ENCODE peak calls at places on chromosomes 16 and 17, in ten cellular contexts. J is left lung, C is HL-60, I is mesenchymal stem cell, N is dorsolateral prefrontal cortex, M is gastrocnemius medialis, A is body of pancreas, E is right cardiac atrium, X is astrocyte, K is GM23338. Z is an unnamed sample.

GRCh38 chr17:67492251-67492740 is 115.2 kb downstream of the PITPNC1 start:
- DNase-seq in J (no peak), C (no peak), I (peak; percentile 61), N (no peak), M (no peak), A (no peak), E (no peak), X (no peak), K (no peak), Z (no peak)

GRCh38 chr16:86241681-86242080 is 268.6 kb upstream of the FOXF1 start:
- DNase-seq in J (no peak), C (no peak), I (no peak), N (no peak), M (no peak), A (no peak), E (no peak), X (no peak), K (peak; percentile 17), Z (no peak)

GRCh38 chr16:78768723-78769122 is 669.3 kb downstream of the WWOX start:
- DNase-seq in J (no peak), C (no peak), I (no peak), N (no peak), M (no peak), A (no peak), E (no peak), X (no peak), K (no peak), Z (no peak)

GRCh38 chr17:64178011-64178825 is 48.3 kb upstream of the ERN1 start:
- DNase-seq in J (no peak), C (no peak), I (no peak), N (no peak), M (no peak), A (peak; percentile 49), E (no peak), X (no peak), K (no peak), Z (no peak)

GRCh38 chr17:45108595-45109521 is 23.5 kb downstream of the PLCD3 start:
- DNase-seq in J (no peak), C (no peak), I (no peak), N (no peak), M (no peak), A (peak; percentile 28), E (no peak), X (no peak), K (no peak), Z (no peak)

GRCh38 chr17:57916925-57917858 is 38.0 kb downstream of the CUEDC1 start:
- DNase-seq in J (peak; percentile 68), C (peak; percentile 43), I (no peak), N (peak; percentile 74), M (peak; percentile 67), A (no peak), E (no peak), X (no peak), K (no peak), Z (no peak)

GRCh38 chr17:13688716-13689115 is 87.0 kb upstream of the HS3ST3A1 start:
- DNase-seq in J (no peak), C (no peak), I (no peak), N (no peak), M (no peak), A (no peak), E (no peak), X (no peak), K (no peak), Z (no peak)

GRCh38 chr17:39563476-39563875 is 44.2 kb downstream of the NEUROD2 start:
- DNase-seq in J (no peak), C (no peak), I (no peak), N (no peak), M (no peak), A (no peak), E (no peak), X (no peak), K (peak; percentile 81), Z (no peak)

GRCh38 chr16:19874816-19875546 is 9.7 kb downstream of the GPRC5B start:
- DNase-seq in J (no peak), C (peak; percentile 14), I (no peak), N (no peak), M (no peak), A (no peak), E (no peak), X (no peak), K (no peak), Z (no peak)

GRCh38 chr17:33387406-33387805 is 94.3 kb upstream of the ASIC2 start:
- DNase-seq in J (no peak), C (no peak), I (no peak), N (no peak), M (no peak), A (no peak), E (no peak), X (no peak), K (no peak), Z (no peak)

GRCh38 chr17:35051183-35051578 is 12.3 kb downstream of the RFFL start:
- DNase-seq in J (no peak), C (peak; percentile 86), I (peak; percentile 55), N (no peak), M (no peak), A (no peak), E (no peak), X (no peak), K (no peak), Z (no peak)

GRCh38 chr17:2179615-2180295 is 123.8 kb downstream of the SMG6 start:
- DNase-seq in J (peak; percentile 69), C (no peak), I (peak; percentile 92), N (peak; percentile 60), M (peak; percentile 63), A (peak; percentile 83), E (peak; percentile 86), X (peak; percentile 95), K (no peak), Z (peak; percentile 97)

DNA sequence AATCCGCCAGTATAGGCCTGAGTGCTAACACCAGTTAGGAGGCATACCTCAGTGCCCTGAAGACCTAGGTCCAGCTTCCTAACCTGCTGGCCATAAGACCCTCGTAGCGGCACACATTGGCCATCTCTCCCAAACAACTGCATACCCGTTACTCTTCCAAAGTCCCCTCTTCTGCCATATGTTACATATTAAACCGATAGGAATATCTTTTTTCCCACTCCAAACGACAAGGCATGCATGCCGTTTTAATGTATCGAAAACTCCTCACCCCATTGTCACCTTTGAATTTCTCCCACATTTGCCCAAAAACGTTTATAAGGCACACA is 721 bp upstream of the AXIN2 start:
- DNase-seq in J (no peak), C (no peak), I (no peak), N (no peak), M (no peak), A (no peak), E (no peak), X (no peak), K (no peak), Z (no peak)
- H3K4me3 ChIP-seq in J (no peak overlapping the region), C (no peak overlapping the region), I (no peak overlapping the region), N (peak overlapping the region; percentile 78), M (no peak overlapping the region), A (no peak overlapping the region), E (peak overlapping the region; percentile 100), X (peak overlapping the region; percentile 64), K (peak overlapping the region; percentile 44), Z (peak overlapping the region; percentile 57)

DNA sequence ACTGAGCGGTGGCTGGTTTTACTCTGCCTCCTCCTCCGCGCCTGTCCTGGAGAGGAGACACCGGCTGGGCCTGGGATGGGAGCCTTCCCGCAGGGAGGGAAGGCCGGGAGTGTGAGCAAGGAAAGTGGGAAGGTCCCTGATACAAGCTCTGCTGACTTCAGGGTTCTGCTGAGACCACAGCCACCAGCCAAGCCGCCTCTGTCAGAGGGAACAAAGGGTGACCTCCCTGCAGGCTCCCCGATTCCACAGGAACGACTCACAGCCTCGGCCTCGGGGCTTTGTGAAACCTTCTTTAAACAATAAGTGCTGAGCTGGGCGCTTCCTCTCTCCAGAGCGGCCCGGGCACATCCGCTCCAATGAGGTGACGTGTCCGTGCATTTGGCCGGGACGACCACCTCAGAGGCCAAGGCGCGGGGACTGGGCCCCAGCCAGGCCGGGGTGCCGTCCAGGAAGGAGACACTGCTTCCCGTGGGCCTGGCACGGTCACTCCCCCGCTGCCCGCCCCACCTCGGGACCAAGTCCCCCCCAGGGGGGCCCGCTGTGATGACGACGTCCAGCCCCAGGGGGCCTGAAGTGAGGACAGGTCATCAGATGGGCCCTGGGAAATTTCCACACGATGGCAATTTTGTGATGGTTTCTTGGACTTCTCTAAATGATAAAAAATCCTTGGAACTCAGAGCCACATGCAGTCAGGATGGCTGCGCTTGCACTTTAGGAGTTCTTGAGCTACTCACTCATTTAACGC is 11.8 kb upstream of the CIBAR2 start:
- DNase-seq in J (peak; percentile 60), C (no peak), I (peak; percentile 83), N (no peak), M (peak; percentile 56), A (peak; percentile 27), E (peak; percentile 90), X (peak; percentile 85), K (peak; percentile 68), Z (peak; percentile 73)
- H3K27ac ChIP-seq in J (peak overlapping the region; percentile 83), C (no peak overlapping the region), I (peak overlapping the region; percentile 70), N (no peak overlapping the region), M (peak overlapping the region; percentile 89), A (no peak overlapping the region), E (peak overlapping the region; percentile 54), X (peak overlapping the region; percentile 87), K (peak overlapping the region; percentile 17), Z (peak overlapping the region; percentile 58)

DNA sequence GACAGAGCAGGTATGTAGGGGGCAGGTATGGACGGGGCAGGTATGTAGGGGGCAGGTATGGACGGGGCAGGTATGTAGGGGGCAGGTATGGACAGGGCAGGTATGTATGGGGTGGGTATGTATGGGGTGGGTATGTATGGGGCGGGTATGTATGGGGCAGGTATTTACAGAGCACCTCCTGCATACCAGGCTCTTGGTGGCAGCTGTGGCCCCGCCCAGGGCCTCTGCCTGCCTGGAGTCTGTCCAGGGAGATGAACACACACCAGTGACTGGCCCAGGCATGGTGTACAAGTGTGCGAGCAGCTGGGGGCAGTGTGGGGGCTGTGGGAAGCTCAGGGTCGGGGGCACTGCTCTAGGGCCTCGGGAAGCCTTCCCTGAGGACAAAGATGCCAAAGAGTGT is 4.4 kb downstream of the RPL3L start:
- DNase-seq in J (no peak), C (no peak), I (no peak), N (no peak), M (no peak), A (no peak), E (no peak), X (no peak), K (no peak), Z (no peak)
- H3K27me3 ChIP-seq in J (no peaks in the 10 kb centered on the region), C (no peaks in the 10 kb centered on the region), I (peaks cover 3% of the 10 kb centered on the region), N (no peaks in the 10 kb centered on the region), M (no peaks in the 10 kb centered on the region), A (no peaks in the 10 kb centered on the region), E (no peaks in the 10 kb centered on the region), X (no peaks in the 10 kb centered on the region), K (no peaks in the 10 kb centered on the region), Z (no peaks in the 10 kb centered on the region)

DNA sequence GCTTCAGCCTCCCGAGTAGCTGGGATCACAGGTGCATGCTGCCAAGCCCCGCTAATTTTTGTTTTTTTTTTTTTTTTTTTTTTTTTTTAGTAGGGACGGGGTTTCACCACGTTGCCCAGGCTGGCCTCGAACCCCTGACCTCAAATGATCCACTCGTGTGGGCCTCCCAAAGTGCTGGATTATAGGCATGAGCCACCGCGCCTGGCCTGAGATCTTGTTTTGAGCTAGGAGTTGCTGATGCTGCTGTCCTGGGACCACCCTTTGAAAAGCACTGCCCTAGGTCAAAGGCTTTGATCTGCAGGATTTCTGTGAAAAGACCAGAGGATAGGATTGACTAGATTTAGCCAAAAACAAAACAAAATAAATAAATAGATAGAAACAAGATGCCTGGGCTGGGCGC is 798 bp upstream of the SLC39A11 start:
- DNase-seq in J (no peak), C (no peak), I (no peak), N (no peak), M (no peak), A (no peak), E (no peak), X (no peak), K (no peak), Z (no peak)
- H3K4me3 ChIP-seq in J (no peak overlapping the region), C (no peak overlapping the region), I (no peak overlapping the region), N (peak overlapping the region; percentile 79), M (peak overlapping the region; percentile 82), A (no peak overlapping the region), E (no peak overlapping the region), X (no peak overlapping the region), K (no peak overlapping the region), Z (no peak overlapping the region)